ENCODE peak calls at places on chromosomes 4 and X, in six cellular contexts. U is heart right ventricle; C is NCI-H1417; Z is A172; M is CD4-positive, alpha-beta T cell; W is DMS153. G is an unnamed sample.

GRCh38 chr4:162939086-162939485 is 227.6 kb downstream of the NAF1 start:
- DNase-seq in Z (no peak), U (no peak), W (no peak), M (no peak), C (no peak), G (peak)

GRCh38 chr4:1364748-1365147 is 17.7 kb downstream of the UVSSA start:
- DNase-seq in C (no peak), Z (no peak), M (no peak), U (no peak), W (no peak), G (no peak)

GRCh38 chr4:52577285-52577968 is 81.7 kb downstream of the USP46 start:
- DNase-seq in M (no peak), C (no peak), Z (no peak), W (no peak), U (no peak), G (peak)

GRCh38 chrX:115912372-115912897 is 258.1 kb upstream of the AGTR2 start:
- DNase-seq in U (no peak), W (no peak), M (no peak), Z (no peak), C (peak), G (no peak)

GRCh38 chr4:74317616-74318256 is 9.5 kb downstream of the EPGN start:
- DNase-seq in U (no peak), Z (no peak), C (no peak), W (no peak), M (no peak), G (peak)

GRCh38 chrX:115898382-115899001 is 272.1 kb upstream of the AGTR2 start:
- DNase-seq in M (no peak), W (peak), C (peak), Z (no peak), U (no peak), G (peak)

GRCh38 chr4:8913858-8914460 is 42.3 kb upstream of the HMX1 start:
- DNase-seq in W (no peak), M (no peak), U (no peak), Z (no peak), C (no peak), G (no peak)

GRCh38 chr4:164683040-164683439 is 70.9 kb upstream of the SMIM31 start:
- DNase-seq in W (no peak), Z (no peak), C (no peak), M (no peak), U (no peak), G (no peak)

GRCh38 chr4:88962430-88962829 is 94.6 kb downstream of the FAM13A start:
- DNase-seq in C (no peak), U (no peak), Z (no peak), W (no peak), M (no peak), G (no peak)